ENCODE peak calls at places on chromosomes 12 and 14, in nine cellular contexts. One of them, this sample, is unnamed.

GRCh38 chr12:29673346-29673745 is 110.4 kb downstream of the TMTC1 start:
- DNase-seq in HFF-Myc: no peak
- DNase-seq in lower leg skin: no peak
- DNase-seq in Panc1: no peak
- DNase-seq in WERI-Rb-1: no peak
- DNase-seq in left ventricle myocardium inferior: no peak
- DNase-seq in gastrocnemius medialis: no peak
- DNase-seq in cardiac muscle cell: peak
- DNase-seq in brain microvascular endothelial cell: no peak
- DNase-seq in this sample: no peak

GRCh38 chr14:99257673-99258221 is 14.2 kb downstream of the BCL11B start:
- DNase-seq in HFF-Myc: no peak
- DNase-seq in lower leg skin: no peak
- DNase-seq in Panc1: no peak
- DNase-seq in WERI-Rb-1: no peak
- DNase-seq in left ventricle myocardium inferior: no peak
- DNase-seq in gastrocnemius medialis: no peak
- DNase-seq in cardiac muscle cell: no peak
- DNase-seq in brain microvascular endothelial cell: no peak
- DNase-seq in this sample: no peak

GRCh38 chr12:88185988-88186387 is 43.9 kb downstream of the TMTC3 start:
- DNase-seq in HFF-Myc: peak
- DNase-seq in lower leg skin: no peak
- DNase-seq in Panc1: no peak
- DNase-seq in WERI-Rb-1: no peak
- DNase-seq in left ventricle myocardium inferior: no peak
- DNase-seq in gastrocnemius medialis: no peak
- DNase-seq in cardiac muscle cell: peak
- DNase-seq in brain microvascular endothelial cell: peak
- DNase-seq in this sample: no peak

GRCh38 chr12:113232787-113233585 is 11.7 kb downstream of the TPCN1 start:
- DNase-seq in HFF-Myc: no peak
- DNase-seq in lower leg skin: peak
- DNase-seq in Panc1: no peak
- DNase-seq in WERI-Rb-1: no peak
- DNase-seq in left ventricle myocardium inferior: peak
- DNase-seq in gastrocnemius medialis: peak
- DNase-seq in cardiac muscle cell: no peak
- DNase-seq in brain microvascular endothelial cell: no peak
- DNase-seq in this sample: no peak

GRCh38 chr14:87992349-87992719 is 648 bp downstream of the GALC start:
- DNase-seq in HFF-Myc: no peak
- DNase-seq in lower leg skin: no peak
- DNase-seq in Panc1: no peak
- DNase-seq in WERI-Rb-1: no peak
- DNase-seq in left ventricle myocardium inferior: no peak
- DNase-seq in gastrocnemius medialis: no peak
- DNase-seq in cardiac muscle cell: peak
- DNase-seq in brain microvascular endothelial cell: no peak
- DNase-seq in this sample: no peak

GRCh38 chr12:117120787-117121186 is 21.6 kb upstream of the TESC start:
- DNase-seq in HFF-Myc: no peak
- DNase-seq in lower leg skin: no peak
- DNase-seq in Panc1: no peak
- DNase-seq in WERI-Rb-1: no peak
- DNase-seq in left ventricle myocardium inferior: no peak
- DNase-seq in gastrocnemius medialis: no peak
- DNase-seq in cardiac muscle cell: no peak
- DNase-seq in brain microvascular endothelial cell: no peak
- DNase-seq in this sample: no peak

GRCh38 chr12:104334581-104334980 is 31.0 kb downstream of the EID3 start:
- DNase-seq in HFF-Myc: no peak
- DNase-seq in lower leg skin: no peak
- DNase-seq in Panc1: no peak
- DNase-seq in WERI-Rb-1: no peak
- DNase-seq in left ventricle myocardium inferior: no peak
- DNase-seq in gastrocnemius medialis: no peak
- DNase-seq in cardiac muscle cell: no peak
- DNase-seq in brain microvascular endothelial cell: no peak
- DNase-seq in this sample: no peak

GRCh38 chr12:130602251-130602650 is 113.8 kb downstream of the RIMBP2 start:
- DNase-seq in HFF-Myc: no peak
- DNase-seq in lower leg skin: no peak
- DNase-seq in Panc1: no peak
- DNase-seq in WERI-Rb-1: no peak
- DNase-seq in left ventricle myocardium inferior: no peak
- DNase-seq in gastrocnemius medialis: no peak
- DNase-seq in cardiac muscle cell: no peak
- DNase-seq in brain microvascular endothelial cell: no peak
- DNase-seq in this sample: no peak

GRCh38 chr14:66709292-66709691 is 201.3 kb downstream of the GPHN start:
- DNase-seq in HFF-Myc: peak
- DNase-seq in lower leg skin: no peak
- DNase-seq in Panc1: no peak
- DNase-seq in WERI-Rb-1: no peak
- DNase-seq in left ventricle myocardium inferior: no peak
- DNase-seq in gastrocnemius medialis: no peak
- DNase-seq in cardiac muscle cell: peak
- DNase-seq in brain microvascular endothelial cell: peak
- DNase-seq in this sample: no peak

GRCh38 chr14:61925732-61926445 is 163.7 kb downstream of the SNAPC1 start:
- DNase-seq in HFF-Myc: no peak
- DNase-seq in lower leg skin: no peak
- DNase-seq in Panc1: no peak
- DNase-seq in WERI-Rb-1: no peak
- DNase-seq in left ventricle myocardium inferior: no peak
- DNase-seq in gastrocnemius medialis: no peak
- DNase-seq in cardiac muscle cell: no peak
- DNase-seq in brain microvascular endothelial cell: no peak
- DNase-seq in this sample: no peak

GRCh38 chr12:70724444-70724843 is 87.2 kb upstream of the PTPRB start:
- DNase-seq in HFF-Myc: no peak
- DNase-seq in lower leg skin: no peak
- DNase-seq in Panc1: no peak
- DNase-seq in WERI-Rb-1: no peak
- DNase-seq in left ventricle myocardium inferior: no peak
- DNase-seq in gastrocnemius medialis: no peak
- DNase-seq in cardiac muscle cell: peak
- DNase-seq in brain microvascular endothelial cell: peak
- DNase-seq in this sample: no peak

GRCh38 chr12:130992448-130992847 is 38.7 kb downstream of the ADGRD1 start:
- DNase-seq in HFF-Myc: no peak
- DNase-seq in lower leg skin: no peak
- DNase-seq in Panc1: no peak
- DNase-seq in WERI-Rb-1: no peak
- DNase-seq in left ventricle myocardium inferior: no peak
- DNase-seq in gastrocnemius medialis: no peak
- DNase-seq in cardiac muscle cell: no peak
- DNase-seq in brain microvascular endothelial cell: no peak
- DNase-seq in this sample: no peak

GRCh38 chr12:14576896-14577295 is 9.2 kb upstream of the PLBD1 start:
- DNase-seq in HFF-Myc: no peak
- DNase-seq in lower leg skin: no peak
- DNase-seq in Panc1: no peak
- DNase-seq in WERI-Rb-1: no peak
- DNase-seq in left ventricle myocardium inferior: no peak
- DNase-seq in gastrocnemius medialis: no peak
- DNase-seq in cardiac muscle cell: no peak
- DNase-seq in brain microvascular endothelial cell: no peak
- DNase-seq in this sample: no peak

GRCh38 chr12:240566-240965 is 22.1 kb downstream of the SLC6A13 start:
- DNase-seq in HFF-Myc: no peak
- DNase-seq in lower leg skin: no peak
- DNase-seq in Panc1: no peak
- DNase-seq in WERI-Rb-1: no peak
- DNase-seq in left ventricle myocardium inferior: no peak
- DNase-seq in gastrocnemius medialis: no peak
- DNase-seq in cardiac muscle cell: no peak
- DNase-seq in brain microvascular endothelial cell: no peak
- DNase-seq in this sample: peak

GRCh38 chr12:88578821-88579518 is 1.3 kb downstream of the KITLG start:
- DNase-seq in HFF-Myc: no peak
- DNase-seq in lower leg skin: no peak
- DNase-seq in Panc1: no peak
- DNase-seq in WERI-Rb-1: no peak
- DNase-seq in left ventricle myocardium inferior: no peak
- DNase-seq in gastrocnemius medialis: no peak
- DNase-seq in cardiac muscle cell: no peak
- DNase-seq in brain microvascular endothelial cell: peak
- DNase-seq in this sample: no peak

GRCh38 chr12:68481181-68481941 is 129.3 kb upstream of the RAP1B start:
- DNase-seq in HFF-Myc: peak
- DNase-seq in lower leg skin: no peak
- DNase-seq in Panc1: no peak
- DNase-seq in WERI-Rb-1: no peak
- DNase-seq in left ventricle myocardium inferior: no peak
- DNase-seq in gastrocnemius medialis: no peak
- DNase-seq in cardiac muscle cell: no peak
- DNase-seq in brain microvascular endothelial cell: no peak
- DNase-seq in this sample: no peak
- H3K4me3 ChIP-seq in HFF-Myc: no peak
- H3K4me3 ChIP-seq in lower leg skin: no peak
- H3K4me3 ChIP-seq in Panc1: no peak
- H3K4me3 ChIP-seq in WERI-Rb-1: no peak
- H3K4me3 ChIP-seq in left ventricle myocardium inferior: no peak
- H3K4me3 ChIP-seq in gastrocnemius medialis: no peak
- H3K4me3 ChIP-seq in cardiac muscle cell: no peak
- H3K4me3 ChIP-seq in brain microvascular endothelial cell: no peak
- H3K4me3 ChIP-seq in this sample: no peak

DNA sequence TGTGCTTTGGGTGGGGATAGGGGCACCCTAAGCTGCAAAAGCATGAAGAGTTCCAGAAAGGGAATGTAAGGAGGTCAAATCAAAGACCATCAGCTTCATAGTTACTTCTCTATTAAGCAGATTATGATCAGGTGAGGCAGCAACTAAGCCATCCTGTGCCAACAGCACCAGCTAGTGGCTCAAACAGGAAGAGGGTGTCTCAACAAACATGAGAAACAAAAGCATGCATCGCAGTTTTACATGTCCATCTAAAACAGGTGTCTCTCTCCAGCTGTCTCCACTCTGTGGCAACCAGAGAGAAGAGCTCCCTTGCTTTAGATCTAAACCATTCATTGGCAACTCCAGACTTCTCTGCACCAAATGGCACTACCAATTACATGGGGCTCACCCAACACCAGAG is 52.9 kb downstream of the ACTN1 start:
- DNase-seq in HFF-Myc: no peak
- DNase-seq in lower leg skin: no peak
- DNase-seq in Panc1: no peak
- DNase-seq in WERI-Rb-1: no peak
- DNase-seq in left ventricle myocardium inferior: no peak
- DNase-seq in gastrocnemius medialis: no peak
- DNase-seq in cardiac muscle cell: no peak
- DNase-seq in brain microvascular endothelial cell: no peak
- DNase-seq in this sample: no peak
- H3K4me3 ChIP-seq in HFF-Myc: no peak
- H3K4me3 ChIP-seq in lower leg skin: no peak
- H3K4me3 ChIP-seq in Panc1: no peak
- H3K4me3 ChIP-seq in WERI-Rb-1: no peak
- H3K4me3 ChIP-seq in left ventricle myocardium inferior: no peak
- H3K4me3 ChIP-seq in gastrocnemius medialis: no peak
- H3K4me3 ChIP-seq in cardiac muscle cell: no peak
- H3K4me3 ChIP-seq in brain microvascular endothelial cell: no peak
- H3K4me3 ChIP-seq in this sample: no peak

DNA sequence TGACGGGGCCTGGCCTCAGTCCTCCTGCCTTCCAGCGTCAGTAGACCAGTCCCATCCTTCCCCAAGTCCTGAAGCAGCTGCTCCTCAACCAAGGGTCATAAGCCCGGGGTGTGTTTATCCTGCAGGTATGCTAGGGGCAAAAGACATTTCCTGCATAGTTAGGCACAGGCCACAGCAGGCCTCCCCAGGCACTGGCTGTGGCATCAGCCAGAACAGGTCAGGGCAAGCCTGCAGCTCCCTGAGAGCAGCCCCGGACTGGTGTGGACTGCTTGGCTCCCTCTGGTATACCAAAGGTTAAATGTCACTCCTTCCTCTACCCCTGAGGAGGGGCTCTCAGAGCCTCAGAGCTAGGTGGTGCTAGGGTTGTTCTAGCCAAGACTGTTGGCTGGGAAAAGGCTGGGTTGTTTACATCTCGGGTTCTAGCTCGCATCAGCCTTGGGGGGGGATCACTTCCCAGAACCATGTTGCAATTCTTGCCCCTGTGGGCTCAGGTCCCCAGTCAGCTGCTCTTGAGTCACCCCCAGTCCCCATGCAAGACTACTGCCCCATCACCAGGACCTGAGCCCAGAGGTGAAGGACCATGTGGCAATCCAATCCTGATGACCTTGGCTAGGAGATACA is 2.9 kb downstream of the MMP14 start:
- DNase-seq in HFF-Myc: no peak
- DNase-seq in lower leg skin: peak
- DNase-seq in Panc1: no peak
- DNase-seq in WERI-Rb-1: no peak
- DNase-seq in left ventricle myocardium inferior: no peak
- DNase-seq in gastrocnemius medialis: no peak
- DNase-seq in cardiac muscle cell: peak
- DNase-seq in brain microvascular endothelial cell: no peak
- DNase-seq in this sample: no peak
- H3K4me3 ChIP-seq in HFF-Myc: peak
- H3K4me3 ChIP-seq in lower leg skin: peak
- H3K4me3 ChIP-seq in Panc1: no peak
- H3K4me3 ChIP-seq in WERI-Rb-1: no peak
- H3K4me3 ChIP-seq in left ventricle myocardium inferior: peak
- H3K4me3 ChIP-seq in gastrocnemius medialis: peak
- H3K4me3 ChIP-seq in cardiac muscle cell: no peak
- H3K4me3 ChIP-seq in brain microvascular endothelial cell: peak
- H3K4me3 ChIP-seq in this sample: peak

GRCh38 chr12:108770963-108771362 is 39.6 kb upstream of the CORO1C start:
- DNase-seq in HFF-Myc: no peak
- DNase-seq in lower leg skin: no peak
- DNase-seq in Panc1: no peak
- DNase-seq in WERI-Rb-1: no peak
- DNase-seq in left ventricle myocardium inferior: no peak
- DNase-seq in gastrocnemius medialis: no peak
- DNase-seq in cardiac muscle cell: no peak
- DNase-seq in brain microvascular endothelial cell: no peak
- DNase-seq in this sample: no peak

GRCh38 chr12:108773798-108774788 is 42.8 kb upstream of the CORO1C start:
- DNase-seq in HFF-Myc: peak
- DNase-seq in lower leg skin: peak
- DNase-seq in Panc1: no peak
- DNase-seq in WERI-Rb-1: peak
- DNase-seq in left ventricle myocardium inferior: peak
- DNase-seq in gastrocnemius medialis: peak
- DNase-seq in cardiac muscle cell: peak
- DNase-seq in brain microvascular endothelial cell: peak
- DNase-seq in this sample: peak

GRCh38 chr12:108770269-108770829 is 39.0 kb upstream of the CORO1C start:
- DNase-seq in HFF-Myc: no peak
- DNase-seq in lower leg skin: no peak
- DNase-seq in Panc1: no peak
- DNase-seq in WERI-Rb-1: no peak
- DNase-seq in left ventricle myocardium inferior: no peak
- DNase-seq in gastrocnemius medialis: no peak
- DNase-seq in cardiac muscle cell: no peak
- DNase-seq in brain microvascular endothelial cell: no peak
- DNase-seq in this sample: no peak

GRCh38 chr12:108772896-108773797 is 41.8 kb upstream of the CORO1C start:
- DNase-seq in HFF-Myc: no peak
- DNase-seq in lower leg skin: no peak
- DNase-seq in Panc1: no peak
- DNase-seq in WERI-Rb-1: no peak
- DNase-seq in left ventricle myocardium inferior: no peak
- DNase-seq in gastrocnemius medialis: no peak
- DNase-seq in cardiac muscle cell: no peak
- DNase-seq in brain microvascular endothelial cell: no peak
- DNase-seq in this sample: no peak

GRCh38 chr12:108772247-108772646 is 40.9 kb upstream of the CORO1C start:
- DNase-seq in HFF-Myc: no peak
- DNase-seq in lower leg skin: no peak
- DNase-seq in Panc1: no peak
- DNase-seq in WERI-Rb-1: peak
- DNase-seq in left ventricle myocardium inferior: peak
- DNase-seq in gastrocnemius medialis: peak
- DNase-seq in cardiac muscle cell: no peak
- DNase-seq in brain microvascular endothelial cell: no peak
- DNase-seq in this sample: no peak
- H3K4me3 ChIP-seq in HFF-Myc: no peak
- H3K4me3 ChIP-seq in lower leg skin: no peak
- H3K4me3 ChIP-seq in Panc1: no peak
- H3K4me3 ChIP-seq in WERI-Rb-1: no peak
- H3K4me3 ChIP-seq in left ventricle myocardium inferior: no peak
- H3K4me3 ChIP-seq in gastrocnemius medialis: no peak
- H3K4me3 ChIP-seq in cardiac muscle cell: no peak
- H3K4me3 ChIP-seq in brain microvascular endothelial cell: no peak
- H3K4me3 ChIP-seq in this sample: no peak

This sample was measured in right atrium auricular region.